ENCODE peak calls at places on chromosomes 5 and 9, in four cellular contexts. M is GM12892, X is H1, L is K562. E is an unnamed sample.

GRCh38 chr9:6566409-6567139 is 79.0 kb downstream of the GLDC start:
- DNase-seq in X (no peak), L (no peak), M (no peak), E (no peak)

GRCh38 chr5:134146651-134147544 is 29.9 kb downstream of the SKP1 start:
- DNase-seq in L (no peak), X (peak; percentile 32), M (no peak), E (no peak)

GRCh38 chr9:123978981-123979380 is 32.6 kb upstream of the LHX2 start:
- DNase-seq in L (no peak), M (no peak), X (no peak), E (no peak)

GRCh38 chr5:5700549-5700948 is 278.1 kb downstream of the ICE1 start:
- DNase-seq in L (no peak), X (no peak), M (no peak), E (no peak)

GRCh38 chr9:38048319-38048969 is 20.6 kb downstream of the SHB start:
- DNase-seq in M (no peak), X (no peak), L (no peak), E (no peak)

GRCh38 chr5:51387854-51388320 is 4.6 kb downstream of the ISL1 start:
- DNase-seq in X (no peak), M (no peak), L (no peak), E (no peak)

GRCh38 chr9:120480707-120481106 is 99.3 kb downstream of the CDK5RAP2 start:
- DNase-seq in X (no peak), M (no peak), L (no peak), E (no peak)

GRCh38 chr5:171562822-171563221 is 143.4 kb downstream of the FGF18 start:
- DNase-seq in X (no peak), M (no peak), L (no peak), E (no peak)

GRCh38 chr9:18296702-18297531 is 177.0 kb upstream of the ADAMTSL1 start:
- DNase-seq in X (no peak), M (no peak), L (no peak), E (no peak)

GRCh38 chr9:22136446-22137140 is 127.5 kb upstream of the CDKN2B start:
- DNase-seq in X (no peak), L (no peak), M (no peak), E (no peak)

GRCh38 chr5:166088389-166089039 is 2202.9 kb upstream of the WWC1 start:
- DNase-seq in X (no peak), L (no peak), M (no peak), E (no peak)

GRCh38 chr9:127917603-127918002 is 762 bp upstream of the ST6GALNAC4 start:
- DNase-seq in L (no peak), M (no peak), X (no peak), E (no peak)

GRCh38 chr9:130731355-130731754 is 37.8 kb downstream of the EXOSC2 start:
- DNase-seq in L (no peak), X (no peak), M (no peak), E (no peak)

GRCh38 chr9:123353041-123353440 is 3.0 kb upstream of the CRB2 start:
- DNase-seq in X (no peak), L (no peak), M (no peak), E (no peak)

GRCh38 chr5:73826761-73827450 is 200.9 kb downstream of the ARHGEF28 start:
- DNase-seq in X (no peak), L (no peak), M (no peak), E (no peak)

GRCh38 chr5:181243521-181244307 is at the start of gene RACK1:
- DNase-seq in X (peak; percentile 91), M (peak; percentile 74), L (peak; percentile 67), E (no peak)

GRCh38 chr5:122313941-122314340 is 1.9 kb downstream of the SNCAIP start:
- DNase-seq in M (no peak), X (no peak), L (no peak), E (no peak)

GRCh38 chr9:90936380-90936779 is 134.8 kb downstream of the SYK start:
- DNase-seq in L (no peak), M (no peak), X (no peak), E (no peak)

GRCh38 chr9:17063535-17064135 is 71.2 kb upstream of the CNTLN start:
- DNase-seq in X (no peak), L (no peak), M (no peak), E (peak; percentile 10)

GRCh38 chr9:95067888-95068287 is 249.6 kb downstream of the FANCC start:
- DNase-seq in L (no peak), X (no peak), M (no peak), E (no peak)

GRCh38 chr5:1323803-1324173 is 21.1 kb downstream of the CLPTM1L start:
- DNase-seq in L (no peak), M (peak; percentile 13), X (no peak), E (no peak)

GRCh38 chr5:114665551-114665950 is 303.7 kb downstream of the KCNN2 start:
- DNase-seq in X (no peak), M (no peak), L (no peak), E (no peak)

GRCh38 chr5:67166460-67166871 is 30.1 kb downstream of the CD180 start:
- DNase-seq in X (no peak), L (no peak), M (peak; percentile 56), E (peak; percentile 60)

GRCh38 chr9:89814340-89815040 is 209.7 kb downstream of the GADD45G start:
- DNase-seq in M (no peak), L (no peak), X (no peak), E (no peak)
- TF ChIP-seq POLR2AphosphoS5 in M (no peak), L (no peak), X (no peak), E (no peak)

DNA sequence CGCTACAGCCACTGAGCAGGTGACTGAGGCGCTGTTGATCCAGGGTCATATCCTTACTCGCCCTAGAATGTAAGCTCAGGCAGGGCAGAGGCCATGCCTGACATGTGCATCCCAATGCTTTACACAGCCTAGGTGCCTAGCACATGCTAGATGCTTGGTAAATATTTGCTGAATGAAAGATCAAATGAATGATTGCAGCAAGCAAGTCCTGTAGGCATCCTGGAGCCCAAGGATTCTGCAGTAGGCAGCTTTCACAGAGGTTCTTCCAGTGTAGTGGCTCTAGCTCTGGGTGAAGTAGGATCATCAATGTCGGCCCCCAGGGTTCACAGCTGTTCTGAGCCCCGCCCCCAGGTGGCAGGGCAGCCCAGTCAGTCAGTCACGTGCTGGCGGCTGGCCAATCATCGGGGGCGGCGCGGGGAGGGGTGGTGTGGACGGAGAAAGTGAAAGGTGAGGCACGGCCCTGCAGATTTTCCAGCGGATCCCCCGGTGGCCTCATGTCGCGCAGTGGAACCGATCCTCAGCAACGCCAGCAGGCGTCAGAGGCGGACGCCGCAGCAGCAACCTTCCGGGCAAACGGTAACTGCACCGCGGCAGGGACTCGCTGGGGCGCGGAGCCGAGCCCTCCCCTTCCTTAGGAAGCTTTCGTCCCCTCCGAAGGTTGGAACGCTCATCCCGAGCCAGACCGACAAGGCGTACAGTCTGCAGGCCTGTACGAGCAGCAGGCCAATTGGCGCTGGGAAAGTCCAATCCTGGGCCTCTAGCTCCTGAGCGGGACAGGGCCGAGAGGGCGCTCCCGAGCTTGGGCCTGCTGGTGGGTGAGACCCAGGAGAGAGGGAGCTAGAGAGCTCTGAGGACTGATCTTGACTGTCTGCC is at the start of gene GALT:
- DNase-seq in M (peak; percentile 94), X (peak; percentile 96), L (peak; percentile 95), E (peak; percentile 96)
- TF ChIP-seq POLR2A in M (peak; percentile 66), X (no peak), L (peak; percentile 70), E (no peak)

GRCh38 chr9:138103111-138103823 is 225.7 kb downstream of the CACNA1B start:
- DNase-seq in M (no peak), L (no peak), X (peak; percentile 26), E (no peak)
- TF ChIP-seq TAF1 in M (no peak), L (no peak), X (no peak), E (no peak)

GRCh38 chr5:154721476-154722058 is 33.6 kb upstream of the LARP1 start:
- DNase-seq in M (no peak), L (no peak), X (no peak), E (no peak)
- TF ChIP-seq POLR2AphosphoS5 in M (no peak), L (no peak), X (peak; percentile 50), E (no peak)

DNA sequence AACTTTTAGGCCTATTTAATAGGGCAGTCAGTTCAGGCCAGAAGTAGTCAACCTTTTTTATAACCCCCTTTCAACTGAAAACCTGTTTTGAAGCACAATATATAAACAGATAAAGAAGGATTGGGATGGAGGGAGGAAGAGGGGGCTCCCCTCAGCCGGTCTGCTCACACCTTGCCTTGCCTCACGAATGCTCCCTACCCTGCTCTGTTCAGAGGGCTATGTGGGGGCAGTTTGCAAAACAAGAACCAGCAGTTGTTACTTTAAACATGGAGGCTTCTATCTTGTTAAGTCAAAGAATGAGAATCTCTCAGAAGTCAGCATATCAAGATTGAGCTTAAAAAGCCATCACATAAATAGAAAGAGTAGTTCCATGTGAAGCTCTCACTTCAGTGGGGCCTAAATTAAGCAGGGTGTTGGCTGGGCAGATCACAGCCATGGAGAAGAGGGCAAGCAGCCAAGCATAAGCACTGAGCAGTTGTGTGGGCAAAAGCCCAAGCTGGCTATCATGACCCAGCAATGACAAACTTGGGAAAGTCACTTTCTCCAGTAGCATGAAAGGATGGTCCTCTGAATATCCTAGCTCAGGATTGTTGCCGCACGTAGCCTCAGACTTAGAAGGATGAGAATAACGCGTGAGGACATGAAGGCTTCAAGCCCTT is 70.6 kb downstream of the ALDH1A1 start:
- DNase-seq in M (no peak), X (no peak), L (no peak), E (no peak)
- TF ChIP-seq POLR2A in M (no peak), X (no peak), L (no peak), E (no peak)

GRCh38 chr5:74892921-74893320 is 26.7 kb upstream of the FAM169A start:
- DNase-seq in M (no peak), X (no peak), L (no peak), E (no peak)

GRCh38 chr5:74894351-74894750 is 28.2 kb upstream of the FAM169A start:
- DNase-seq in L (no peak), X (no peak), M (no peak), E (no peak)

GRCh38 chr5:74897049-74897448 is 30.9 kb upstream of the FAM169A start:
- DNase-seq in L (no peak), X (no peak), M (no peak), E (no peak)

DNA sequence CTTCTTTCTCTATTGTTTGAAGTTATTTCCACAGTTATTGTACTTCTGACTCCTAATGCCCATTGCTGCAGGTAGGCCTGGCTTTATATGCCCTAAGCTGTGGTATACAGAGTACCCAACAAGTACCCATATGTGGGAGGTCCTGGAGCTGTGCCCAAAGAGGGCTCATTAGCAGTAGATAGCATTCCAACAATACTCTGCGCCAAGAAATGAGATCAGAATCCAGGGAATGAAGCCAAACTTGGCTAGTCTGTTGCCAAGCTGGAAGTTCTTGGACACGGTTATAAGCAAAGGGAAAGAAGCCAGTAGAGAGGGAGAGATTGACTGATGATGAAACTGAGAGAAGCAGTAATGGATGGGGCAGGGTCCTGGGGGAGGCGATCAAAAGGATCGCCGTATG is 29.7 kb upstream of the FAM169A start:
- DNase-seq in L (no peak), M (no peak), X (no peak), E (no peak)
- TF ChIP-seq TAF1 in L (no peak), M (no peak), X (no peak), E (no peak)

GRCh38 chr9:111298831-111299603 is 31.0 kb downstream of the OR2K2 start:
- DNase-seq in L (peak; percentile 38), M (no peak), X (no peak), E (peak; percentile 2)
- TF ChIP-seq POLR2AphosphoS5 in L (no peak), M (no peak), X (no peak), E (no peak)